ENCODE peak calls at places on chromosome 18, in eight cellular contexts. P is foreskin fibroblast; K is mammary epithelial cell; F is AG10803; D is A549; I is neural crest cell; U is hepatocyte; Q is CD8-positive, alpha-beta T cell. V is an unnamed sample.

GRCh38 chr18:37471619-37472018 is 94.0 kb downstream of the CELF4 start:
- DNase-seq in I (no peak), U (no peak), K (no peak), Q (no peak), F (no peak), D (no peak), P (no peak), V (no peak)

GRCh38 chr18:47528343-47528742 is 276.9 kb upstream of the SKOR2 start:
- DNase-seq in P (no peak), I (no peak), Q (no peak), F (no peak), U (no peak), K (no peak), D (no peak), V (no peak)

GRCh38 chr18:76493213-76494107 is 1.6 kb downstream of the ZNF516 start:
- DNase-seq in I (peak; percentile 27), U (peak; percentile 70), F (peak; percentile 52), D (peak; percentile 19), Q (no peak), P (peak; percentile 85), K (peak; percentile 40), V (peak; percentile 32)

GRCh38 chr18:60413944-60414547 is 41.5 kb upstream of the MC4R start:
- DNase-seq in K (peak; percentile 1), Q (no peak), F (peak; percentile 27), I (no peak), U (peak; percentile 28), P (peak; percentile 17), D (peak; percentile 11), V (peak; percentile 20)

GRCh38 chr18:3596324-3597158 is 146.6 kb downstream of the TGIF1 start:
- DNase-seq in K (peak; percentile 31), I (peak; percentile 40), P (peak; percentile 25), D (peak; percentile 88), Q (peak; percentile 60), U (peak; percentile 54), F (no peak), V (no peak)

GRCh38 chr18:79754022-79754761 is 43.5 kb upstream of the KCNG2 start:
- DNase-seq in U (no peak), K (no peak), P (no peak), D (no peak), I (no peak), F (no peak), Q (no peak), V (no peak)

GRCh38 chr18:13335903-13336302 is 117.3 kb downstream of the LDLRAD4 start:
- DNase-seq in I (no peak), K (no peak), U (no peak), Q (no peak), F (no peak), D (no peak), P (no peak), V (no peak)

GRCh38 chr18:53458944-53459580 is 765.4 kb downstream of the MBD2 start:
- DNase-seq in D (no peak), P (no peak), Q (no peak), I (peak; percentile 2), F (no peak), U (peak; percentile 5), K (no peak), V (peak; percentile 19)

GRCh38 chr18:56214706-56215105 is 423.7 kb downstream of the TXNL1 start:
- DNase-seq in P (no peak), Q (no peak), K (no peak), I (no peak), F (no peak), D (no peak), U (peak; percentile 13), V (no peak)

GRCh38 chr18:63578357-63578958 is 8.7 kb upstream of the SERPINB13 start:
- DNase-seq in K (no peak), U (peak; percentile 49), F (peak; percentile 51), D (peak; percentile 37), I (peak; percentile 62), P (peak; percentile 58), Q (no peak), V (peak; percentile 67)

GRCh38 chr18:62279561-62279960 is 45.5 kb upstream of the TNFRSF11A start:
- DNase-seq in U (no peak), I (no peak), P (no peak), F (no peak), Q (no peak), K (no peak), D (no peak), V (no peak)

GRCh38 chr18:26386002-26386401 is 159.8 kb downstream of the TAF4B start:
- DNase-seq in K (peak; percentile 62), D (peak; percentile 53), Q (no peak), I (no peak), P (peak; percentile 93), F (peak; percentile 58), U (peak; percentile 54), V (peak; percentile 55)

GRCh38 chr18:28455971-28456370 is 279.0 kb upstream of the CDH2 start:
- DNase-seq in F (peak; percentile 71), U (no peak), Q (no peak), P (no peak), I (no peak), D (no peak), K (no peak), V (no peak)

GRCh38 chr18:13264986-13265900 is 46.7 kb downstream of the LDLRAD4 start:
- DNase-seq in K (no peak), P (no peak), U (no peak), I (no peak), F (no peak), Q (peak; percentile 45), D (no peak), V (no peak)

GRCh38 chr18:44742741-44743311 is 62.1 kb downstream of the SETBP1 start:
- DNase-seq in K (no peak), D (peak; percentile 4), P (peak; percentile 87), I (no peak), U (no peak), Q (no peak), F (peak; percentile 79), V (no peak)

GRCh38 chr18:75644871-75645270 is 217.4 kb upstream of the SMIM21 start:
- DNase-seq in I (no peak), P (no peak), Q (no peak), U (no peak), K (no peak), F (no peak), D (no peak), V (no peak)

GRCh38 chr18:57231846-57232245 is 85.0 kb downstream of the BOD1L2 start:
- DNase-seq in K (no peak), Q (no peak), F (no peak), U (no peak), P (no peak), D (no peak), I (no peak), V (no peak)

GRCh38 chr18:3345452-3345851 is 83.5 kb downstream of the MYL12B start:
- DNase-seq in I (no peak), D (no peak), Q (no peak), P (peak; percentile 39), K (peak; percentile 18), F (peak; percentile 30), U (no peak), V (peak; percentile 81)

GRCh38 chr18:78642561-78643398 is 336.8 kb upstream of the SALL3 start:
- DNase-seq in U (no peak), D (no peak), F (no peak), P (no peak), Q (no peak), I (no peak), K (no peak), V (no peak)

DNA sequence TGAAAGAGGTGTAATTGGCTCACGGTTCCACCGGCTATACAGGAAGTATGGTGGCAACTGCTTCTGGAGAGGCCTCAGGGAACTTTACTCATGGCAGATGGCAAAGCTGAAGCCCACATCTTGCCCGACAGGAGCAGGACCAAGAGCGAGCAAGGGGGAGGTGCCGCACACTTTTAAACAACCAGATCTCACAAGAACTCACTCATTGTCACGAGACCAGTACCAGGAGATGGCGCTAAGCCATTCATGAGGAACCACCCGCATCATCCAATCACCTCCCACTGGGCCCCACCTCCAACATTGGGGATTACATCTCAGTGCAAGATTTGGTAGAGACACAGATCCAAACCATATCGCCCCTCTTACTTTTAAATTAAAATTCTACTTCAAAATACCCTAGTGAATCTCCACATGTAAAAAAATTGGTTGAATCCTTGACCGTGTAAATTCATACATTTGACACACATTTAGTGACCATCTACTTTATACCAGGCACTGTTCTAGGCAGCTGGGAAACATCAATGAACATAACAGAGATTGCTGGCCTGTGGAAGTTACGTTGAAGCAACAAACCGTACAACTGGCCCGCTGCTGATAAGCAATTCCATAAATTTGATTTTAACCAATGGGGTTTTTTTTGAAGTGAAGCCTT is 87.6 kb downstream of the ALPK2 start:
- DNase-seq in F (no peak), D (peak; percentile 67), I (no peak), U (no peak), P (peak; percentile 21), K (no peak), Q (no peak), V (peak; percentile 72)
- TF ChIP-seq CTCF in F (peak; percentile 16), D (peak; percentile 31), I (peak; percentile 19), U (no peak), P (no peak), K (peak; percentile 8), Q (no peak), V (peak; percentile 15)

DNA sequence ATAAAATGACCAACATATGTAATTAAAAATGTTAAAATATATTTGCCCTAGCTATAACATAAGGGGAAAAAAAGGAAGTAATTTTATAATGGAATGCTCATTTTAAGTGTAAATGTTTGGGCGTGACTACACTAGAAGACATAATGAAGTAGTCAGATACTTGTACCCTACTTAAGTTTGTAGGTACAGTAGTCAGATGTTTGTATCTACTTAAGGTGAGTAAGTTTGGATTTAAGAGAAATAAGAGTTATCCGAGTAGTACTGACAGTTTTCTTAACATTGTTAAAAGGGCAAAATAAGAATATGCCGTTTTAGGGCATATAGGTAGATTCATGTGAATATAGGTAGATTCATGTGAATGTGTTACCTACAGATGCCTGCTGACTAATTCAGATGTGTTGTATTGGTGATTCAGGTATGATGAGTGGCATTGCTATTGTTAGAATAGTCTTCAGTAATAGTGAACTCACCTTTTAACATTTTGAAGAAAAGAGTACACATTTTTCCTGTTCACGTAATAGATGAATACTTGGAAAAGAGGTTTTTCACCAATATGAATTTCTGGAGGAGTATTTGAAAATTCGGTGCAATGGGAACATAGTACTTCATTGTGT is 14.9 kb downstream of the VAPA start:
- DNase-seq in D (no peak), K (peak; percentile 63), U (no peak), I (no peak), Q (no peak), F (no peak), P (no peak), V (peak; percentile 39)
- TF ChIP-seq CTCF in D (no peak), K (no peak), U (no peak), I (no peak), Q (no peak), F (no peak), P (no peak), V (no peak)

GRCh38 chr18:59055345-59056032 is 84.2 kb upstream of the SEC11C start:
- DNase-seq in U (no peak), F (no peak), D (peak; percentile 38), P (peak; percentile 32), K (no peak), Q (no peak), I (no peak), V (no peak)
- TF ChIP-seq CTCF in U (peak; percentile 17), F (peak; percentile 4), D (no peak), P (peak; percentile 5), K (peak; percentile 25), Q (no peak), I (peak; percentile 14), V (no peak)

DNA sequence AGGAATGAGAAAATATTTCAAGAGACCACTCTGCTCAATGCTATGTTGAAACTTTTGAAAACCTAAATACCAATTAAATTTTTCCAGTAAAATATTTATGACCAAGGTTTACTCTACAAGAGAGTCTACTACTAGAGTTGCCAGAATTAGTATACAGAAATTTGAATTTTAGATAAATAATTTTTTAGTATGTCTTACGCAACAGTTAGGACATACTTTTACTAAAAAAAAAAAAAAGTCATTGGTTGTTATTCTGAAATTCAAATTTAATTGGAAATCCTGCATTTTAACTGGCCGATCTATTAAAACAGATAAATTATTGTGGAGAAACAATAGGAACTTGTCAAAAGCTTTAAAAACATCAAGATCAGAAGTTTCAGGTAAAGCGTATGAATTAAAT is 49.1 kb upstream of the TMEM200C start:
- DNase-seq in U (no peak), D (no peak), I (no peak), P (no peak), F (no peak), Q (no peak), K (no peak), V (no peak)
- TF ChIP-seq CTCF in U (no peak), D (no peak), I (no peak), P (no peak), F (no peak), Q (no peak), K (no peak), V (no peak)

V was measured in MCF 10A.